ENCODE peak calls at places on chromosomes 11 and 22, in five cellular contexts. U, R, G, S and K are unnamed samples.

GRCh38 chr11:119029340-119030028 is 1.2 kb downstream of the SLC37A4 start:
- DNase-seq in R (no peak), G (no peak), S (no peak), U (peak; percentile 44), K (peak; percentile 85)

GRCh38 chr22:45499746-45500145 is 2.9 kb upstream of the FBLN1 start:
- DNase-seq in R (no peak), G (no peak), S (no peak), U (no peak), K (no peak)

GRCh38 chr11:65808744-65809341 is 22.0 kb downstream of the OVOL1 start:
- DNase-seq in G (no peak), U (no peak), S (no peak), R (no peak), K (no peak)

GRCh38 chr22:49598338-49598737 is 229.3 kb downstream of the BRD1 start:
- DNase-seq in G (no peak), R (no peak), U (no peak), S (no peak), K (no peak)

GRCh38 chr11:122418032-122418431 is 237.5 kb upstream of the UBASH3B start:
- DNase-seq in U (no peak), G (no peak), R (no peak), S (no peak), K (no peak)

GRCh38 chr11:62602141-62603071 is 741 bp upstream of the MTA2 start:
- DNase-seq in S (no peak), R (no peak), U (peak; percentile 59), G (peak; percentile 21), K (peak; percentile 19)

GRCh38 chr11:117940736-117941135 is 11.5 kb upstream of the TMPRSS13 start:
- DNase-seq in U (no peak), S (no peak), R (no peak), G (no peak), K (no peak)

GRCh38 chr11:60348116-60348515 is 21.1 kb downstream of the MS4A6E start:
- DNase-seq in S (peak; percentile 57), R (no peak), G (no peak), U (no peak), K (no peak)

GRCh38 chr11:108307751-108308150 is 84.9 kb downstream of the ATM start:
- DNase-seq in G (no peak), U (no peak), S (no peak), R (no peak), K (no peak)

GRCh38 chr11:116835042-116835772 is 2.2 kb downstream of the APOA1 start:
- DNase-seq in R (no peak), G (no peak), U (peak; percentile 49), S (peak; percentile 30), K (peak; percentile 7)

GRCh38 chr11:31966846-31967245 is 124.0 kb upstream of the RCN1 start:
- DNase-seq in U (no peak), G (no peak), R (no peak), S (no peak), K (no peak)

GRCh38 chr11:100964400-100964799 is 165.2 kb downstream of the PGR start:
- DNase-seq in R (no peak), S (no peak), U (no peak), G (peak; percentile 72), K (no peak)

GRCh38 chr11:15127341-15127740 is 12.6 kb downstream of the INSC start:
- DNase-seq in S (no peak), U (no peak), R (peak; percentile 64), G (peak; percentile 72), K (no peak)

GRCh38 chr11:120645639-120646038 is 134.1 kb downstream of the GRIK4 start:
- DNase-seq in G (no peak), S (no peak), R (no peak), U (no peak), K (no peak)

GRCh38 chr11:334264-335033 is 13.8 kb upstream of the IFITM3 start:
- DNase-seq in R (no peak), U (no peak), S (no peak), G (peak; percentile 55), K (no peak)

GRCh38 chr11:34653851-34654490 is 33.1 kb downstream of the EHF start:
- DNase-seq in G (peak; percentile 98), U (no peak), R (peak; percentile 95), S (no peak), K (no peak)

GRCh38 chr11:118436639-118437045 is 350 bp downstream of the KMT2A start:
- DNase-seq in U (no peak), G (peak; percentile 21), R (no peak), S (peak; percentile 69), K (peak; percentile 71)

GRCh38 chr11:73787051-73787642 is 527 bp upstream of the MRPL48 start:
- DNase-seq in S (no peak), R (no peak), G (no peak), U (no peak), K (peak; percentile 11)

GRCh38 chr22:29587938-29588699 is 7.2 kb upstream of the NIPSNAP1 start:
- DNase-seq in U (no peak), S (no peak), R (peak; percentile 74), G (peak; percentile 92), K (no peak)

GRCh38 chr11:36254739-36255138 is 34.5 kb downstream of the COMMD9 start:
- DNase-seq in S (no peak), U (no peak), R (no peak), G (peak; percentile 47), K (no peak)

GRCh38 chr11:8688414-8689362 is 6.1 kb downstream of the RPL27A start:
- DNase-seq in S (peak; percentile 86), G (peak; percentile 96), R (peak; percentile 91), U (peak; percentile 93), K (peak; percentile 91)
- TF ChIP-seq CTCF in S (no peak), G (peak; percentile 2), R (peak; percentile 30), U (peak; percentile 36), K (no peak)

DNA sequence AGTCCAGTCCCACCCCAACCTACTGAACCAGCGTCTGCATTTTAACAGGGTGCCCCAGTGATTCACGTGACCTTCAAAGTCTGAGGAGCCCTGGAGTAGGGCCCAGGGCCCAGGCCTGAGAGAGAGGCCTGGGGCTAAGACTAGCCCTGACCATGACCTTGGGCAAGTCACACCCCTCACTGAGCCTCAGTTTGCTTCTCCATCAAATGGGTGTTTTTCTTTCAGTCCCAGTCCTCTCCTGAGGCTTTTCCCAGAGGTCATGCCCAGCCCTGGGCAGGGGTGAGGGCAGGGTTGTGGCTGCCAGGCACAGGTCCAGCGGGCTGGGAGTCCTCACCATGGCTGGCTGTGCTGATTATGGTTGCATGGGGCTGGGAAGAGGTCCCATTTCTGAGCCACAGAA is 33.0 kb upstream of the GCAT start:
- DNase-seq in G (no peak), U (no peak), R (no peak), S (no peak), K (no peak)
- TF ChIP-seq CTCF in G (no peak), U (no peak), R (no peak), S (no peak), K (no peak)

GRCh38 chr11:86571273-86571948 is 101.0 kb downstream of the ME3 start:
- DNase-seq in U (no peak), G (no peak), S (no peak), R (no peak), K (peak; percentile 6)
- TF ChIP-seq CTCF in U (peak; percentile 21), G (peak; percentile 43), S (no peak), R (peak; percentile 74), K (no peak)

GRCh38 chr22:22075382-22076163 is 93.0 kb upstream of the TOP3B start:
- DNase-seq in G (no peak), U (no peak), S (no peak), R (no peak), K (no peak)

GRCh38 chr22:22073769-22074561 is 91.4 kb upstream of the TOP3B start:
- DNase-seq in S (no peak), G (no peak), R (no peak), U (no peak), K (no peak)

GRCh38 chr22:22076361-22076760 is 93.8 kb upstream of the TOP3B start:
- DNase-seq in S (no peak), U (no peak), G (no peak), R (no peak), K (no peak)

GRCh38 chr22:22076937-22077703 is 94.5 kb upstream of the TOP3B start:
- DNase-seq in G (no peak), U (no peak), R (peak; percentile 11), S (no peak), K (no peak)

DNA sequence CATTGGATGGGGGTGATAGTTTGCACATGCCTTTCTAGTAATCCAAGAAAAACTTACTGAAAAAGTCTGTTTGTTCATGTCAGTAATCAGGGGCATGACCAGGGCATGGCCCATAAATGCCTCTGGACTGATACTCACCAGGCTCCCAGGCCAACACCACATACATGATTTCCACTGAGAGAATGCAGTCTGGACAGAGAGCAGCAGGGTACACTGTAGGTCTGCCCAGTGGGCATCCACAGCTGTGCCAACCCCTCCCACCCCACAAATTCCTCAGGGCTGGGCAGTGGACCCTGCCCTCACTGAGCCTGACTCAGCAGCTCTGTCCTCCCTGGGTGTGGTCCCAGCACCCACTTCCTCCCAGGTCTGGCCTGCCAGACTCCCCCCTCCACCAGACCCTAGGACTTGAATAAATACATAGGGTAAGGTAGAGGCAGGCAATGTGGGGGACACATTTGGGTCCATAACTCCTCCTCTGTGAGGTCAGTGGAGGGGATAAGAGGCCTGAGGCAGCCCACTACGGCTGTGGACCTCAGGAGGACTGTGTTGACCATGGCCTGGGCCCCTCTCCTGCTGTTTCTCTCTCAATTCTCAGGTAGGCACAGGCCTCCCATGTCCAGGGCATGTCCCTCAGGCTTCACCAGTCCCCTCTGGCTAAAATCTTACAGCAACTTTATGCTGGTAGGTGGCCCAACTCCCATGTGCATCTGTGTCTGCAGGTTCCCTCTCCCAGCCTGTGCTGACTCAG is 92.2 kb upstream of the TOP3B start:
- DNase-seq in G (no peak), U (no peak), R (no peak), S (no peak), K (no peak)
- TF ChIP-seq CTCF in G (no peak), U (no peak), R (no peak), S (no peak), K (no peak)

GRCh38 chr11:59261150-59261549 is 48.4 kb upstream of the MPEG1 start:
- DNase-seq in S (no peak), U (no peak), R (no peak), G (no peak), K (no peak)

GRCh38 chr11:59265735-59266134 is 53.0 kb upstream of the MPEG1 start:
- DNase-seq in R (no peak), S (no peak), G (no peak), U (no peak), K (no peak)

GRCh38 chr11:59262419-59262818 is 49.7 kb upstream of the MPEG1 start:
- DNase-seq in U (no peak), S (no peak), G (no peak), R (no peak), K (no peak)

GRCh38 chr11:59264736-59265135 is 52.0 kb upstream of the MPEG1 start:
- DNase-seq in G (no peak), S (no peak), R (no peak), U (no peak), K (no peak)

DNA sequence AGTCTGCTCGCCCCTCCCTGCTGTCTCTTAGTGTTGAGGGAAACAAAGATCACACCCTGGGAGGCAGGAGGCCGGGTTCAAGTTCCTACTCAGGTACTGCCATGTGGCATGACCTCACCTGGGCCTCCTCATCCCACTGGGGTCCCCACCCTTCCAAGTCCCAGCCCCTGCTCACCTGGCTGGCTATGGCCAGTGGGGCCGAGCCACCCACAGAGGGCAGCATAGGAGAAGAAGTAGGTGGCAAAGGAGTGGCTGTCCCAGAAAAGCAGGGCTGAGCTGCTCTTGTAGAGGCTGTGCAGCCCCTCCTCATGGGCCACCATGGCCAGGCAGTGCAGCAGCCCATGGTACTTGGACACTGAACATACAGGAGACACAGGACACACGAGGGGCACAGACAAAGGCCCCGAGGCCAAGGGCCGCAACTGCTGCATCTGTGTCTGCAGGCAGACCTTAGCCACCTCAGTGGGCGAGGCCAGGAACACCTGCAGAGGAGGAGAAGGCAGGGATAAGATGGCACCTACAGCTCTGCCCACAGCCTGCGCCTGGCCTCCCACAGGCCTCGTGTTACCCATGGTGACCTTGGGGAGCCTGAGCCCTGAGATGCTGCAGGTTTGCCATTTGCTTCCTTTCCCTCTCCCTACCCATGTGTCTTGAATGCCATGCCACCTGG is 50.6 kb upstream of the MPEG1 start:
- DNase-seq in U (no peak), S (peak; percentile 73), G (no peak), R (no peak), K (peak; percentile 22)
- TF ChIP-seq CTCF in U (peak; percentile 63), S (peak; percentile 68), G (no peak), R (no peak), K (no peak)